ENCODE peak calls at places on chromosomes 11 and 22, in ten cellular contexts. L is EL; J is HTR-8/SVneo; I is activated T-cell treated with anti-CD3 and anti-CD28 coated beads, Interleukin-2, amount 50 U/mL, for 1 hour; Z is lung microvascular endothelial cell; W is anterior cingulate cortex; H is kidney; D is CD4-positive, alpha-beta memory T cell; K is mucosa of descending colon; V is upper lobe of left lung. P is an unnamed sample.

GRCh38 chr11:128336203-128336602 is 251.2 kb downstream of the ETS1 start:
- DNase-seq in V (peak), W (no peak), H (peak), I (no peak), L (peak), Z (peak), D (no peak), K (no peak), J (peak), P (no peak)

GRCh38 chr11:116390963-116391362 is 381.8 kb downstream of the BUD13 start:
- DNase-seq in Z (no peak), W (no peak), D (no peak), J (no peak), I (no peak), L (no peak), V (no peak), K (no peak), H (no peak), P (peak)

GRCh38 chr11:108559904-108560303 is 33.7 kb downstream of the EXPH5 start:
- DNase-seq in D (no peak), I (no peak), Z (no peak), J (peak), V (no peak), H (no peak), K (no peak), W (no peak), L (peak), P (no peak)

GRCh38 chr11:64619811-64620285 is 28.8 kb downstream of the SLC22A12 start:
- DNase-seq in I (no peak), W (no peak), K (peak), H (no peak), Z (peak), L (peak), J (peak), D (no peak), V (peak), P (no peak)

GRCh38 chr11:112526699-112527410 is 266.2 kb upstream of the PLET1 start:
- DNase-seq in I (no peak), Z (no peak), H (no peak), W (no peak), D (no peak), J (no peak), K (no peak), L (peak), V (no peak), P (peak)

GRCh38 chr11:126167476-126167875 is 44.0 kb downstream of the RPUSD4 start:
- DNase-seq in W (no peak), H (no peak), J (no peak), Z (no peak), D (no peak), I (no peak), L (no peak), V (no peak), K (no peak), P (no peak)

GRCh38 chr22:41501209-41501608 is 32.3 kb downstream of the ACO2 start:
- DNase-seq in W (no peak), K (no peak), J (no peak), H (no peak), V (no peak), Z (peak), D (peak), I (no peak), L (no peak), P (no peak)

GRCh38 chr11:125358254-125358840 is 137.7 kb downstream of the FEZ1 start:
- DNase-seq in I (no peak), L (peak), H (no peak), W (no peak), Z (no peak), K (no peak), D (no peak), V (no peak), J (no peak), P (no peak)

GRCh38 chr22:39954584-39955055 is 5.6 kb upstream of the TMA7B start:
- DNase-seq in D (no peak), W (no peak), H (no peak), Z (peak), I (no peak), J (no peak), K (no peak), L (peak), V (no peak), P (no peak)

GRCh38 chr22:35368386-35368785 is 12.5 kb upstream of the HMOX1 start:
- DNase-seq in I (no peak), Z (no peak), J (no peak), K (peak), W (no peak), H (no peak), D (no peak), V (no peak), L (no peak), P (no peak)